ENCODE peak calls at places on chromosomes 3 and 15, in eight cellular contexts. K is HCT116, E is sigmoid colon, Z is breast epithelium, C is esophagus squamous epithelium, V is A549, G is right lobe of liver, A is ovary. L is an unnamed sample.

GRCh38 chr15:64067564-64068030 is 21.3 kb upstream of the DAPK2 start:
- DNase-seq in K (no peak), E (peak), Z (peak), C (no peak), V (peak), G (peak), A (peak), L (no peak)

GRCh38 chr3:14547693-14548092 is 7.6 kb upstream of the GRIP2 start:
- DNase-seq in K (no peak), E (no peak), Z (no peak), C (no peak), V (no peak), G (peak), A (no peak), L (no peak)

GRCh38 chr15:34047893-34048775 is 9.1 kb upstream of the AVEN start:
- DNase-seq in K (no peak), E (no peak), Z (no peak), C (no peak), V (no peak), G (no peak), A (no peak), L (peak)

GRCh38 chr3:15794303-15794771 is 3.4 kb downstream of the ANKRD28 start:
- DNase-seq in K (no peak), E (no peak), Z (no peak), C (no peak), V (peak), G (no peak), A (no peak), L (no peak)

GRCh38 chr3:5017953-5018531 is 38.8 kb downstream of the BHLHE40 start:
- DNase-seq in K (no peak), E (peak), Z (no peak), C (no peak), V (peak), G (no peak), A (peak), L (peak)

GRCh38 chr3:155739154-155739553 is 5.7 kb downstream of the PLCH1 start:
- DNase-seq in K (no peak), E (no peak), Z (no peak), C (no peak), V (peak), G (no peak), A (no peak), L (no peak)

GRCh38 chr15:90031231-90031791 is 30.2 kb downstream of the ZNF710 start:
- DNase-seq in K (no peak), E (peak), Z (no peak), C (no peak), V (no peak), G (peak), A (no peak), L (no peak)

GRCh38 chr3:135965506-135966348 is at the start of gene PPP2R3A:
- DNase-seq in K (peak), E (peak), Z (peak), C (no peak), V (peak), G (peak), A (peak), L (peak)

GRCh38 chr3:15636028-15636709 is 34.6 kb downstream of the BTD start:
- DNase-seq in K (peak), E (no peak), Z (no peak), C (no peak), V (peak), G (no peak), A (no peak), L (peak)

GRCh38 chr3:45509038-45509767 is 85.3 kb upstream of the LIMD1 start:
- DNase-seq in K (peak), E (no peak), Z (no peak), C (no peak), V (peak), G (no peak), A (no peak), L (no peak)

GRCh38 chr15:33354411-33354810 is 43.6 kb downstream of the RYR3 start:
- DNase-seq in K (no peak), E (no peak), Z (no peak), C (no peak), V (no peak), G (no peak), A (no peak), L (no peak)

GRCh38 chr15:100170280-100170654 is 171.5 kb downstream of the ADAMTS17 start:
- DNase-seq in K (no peak), E (no peak), Z (no peak), C (no peak), V (no peak), G (no peak), A (no peak), L (no peak)

GRCh38 chr3:180036678-180037455 is at the start of gene PEX5L:
- DNase-seq in K (no peak), E (no peak), Z (peak), C (no peak), V (no peak), G (peak), A (peak), L (peak)

GRCh38 chr3:43001094-43001553 is 22.0 kb downstream of the GASK1A start:
- DNase-seq in K (no peak), E (peak), Z (peak), C (no peak), V (no peak), G (peak), A (peak), L (peak)

GRCh38 chr3:172153335-172153861 is 114.0 kb downstream of the FNDC3B start:
- DNase-seq in K (peak), E (peak), Z (peak), C (peak), V (peak), G (peak), A (peak), L (peak)
- TF ChIP-seq POLR2A in K (no peak), E (peak), Z (no peak), C (peak), V (no peak), G (no peak), A (peak), L (no peak)

GRCh38 chr3:129104498-129105079 is 17.0 kb downstream of the RAB43 start:
- DNase-seq in K (no peak), E (no peak), Z (no peak), C (no peak), V (no peak), G (no peak), A (no peak), L (no peak)

GRCh38 chr3:129105862-129106261 is 15.7 kb downstream of the RAB43 start:
- DNase-seq in K (no peak), E (no peak), Z (no peak), C (no peak), V (no peak), G (no peak), A (no peak), L (no peak)

GRCh38 chr3:129103296-129103695 is 18.3 kb downstream of the RAB43 start:
- DNase-seq in K (no peak), E (no peak), Z (no peak), C (no peak), V (no peak), G (no peak), A (no peak), L (no peak)

GRCh38 chr3:129106320-129106719 is 15.3 kb downstream of the RAB43 start:
- DNase-seq in K (no peak), E (no peak), Z (no peak), C (no peak), V (no peak), G (no peak), A (no peak), L (no peak)

DNA sequence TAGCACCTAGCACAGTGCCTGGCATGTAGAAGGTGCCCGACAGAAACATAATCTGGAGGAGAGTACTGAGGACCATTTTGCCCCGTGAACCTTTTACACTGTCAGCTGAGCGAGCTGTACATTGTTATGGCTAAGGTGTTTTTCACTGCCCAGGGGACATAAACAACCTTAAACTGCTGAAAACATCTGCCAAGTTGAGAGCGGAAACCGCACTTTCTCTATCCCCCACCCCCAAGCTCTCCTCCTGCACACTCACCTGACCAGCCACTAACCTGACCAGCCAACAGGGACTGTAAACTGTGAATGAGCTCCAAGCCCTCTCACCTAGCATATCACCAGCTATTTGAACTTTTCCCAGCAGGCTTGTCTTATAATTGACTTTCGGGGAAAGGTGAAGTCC is 17.6 kb downstream of the RAB43 start:
- DNase-seq in K (no peak), E (no peak), Z (no peak), C (no peak), V (no peak), G (no peak), A (no peak), L (no peak)
- H3K4me3 ChIP-seq in K (no peak), E (no peak), Z (no peak), C (no peak), V (no peak), G (no peak), A (no peak), L (no peak)

GRCh38 chr15:99148851-99149276 is 44.0 kb downstream of the SYNM start:
- DNase-seq in K (no peak), E (peak), Z (no peak), C (no peak), V (no peak), G (no peak), A (no peak), L (no peak)
- TF ChIP-seq CTCF in K (no peak), E (no peak), Z (no peak), C (no peak), V (no peak), G (no peak), A (no peak), L (no peak)

DNA sequence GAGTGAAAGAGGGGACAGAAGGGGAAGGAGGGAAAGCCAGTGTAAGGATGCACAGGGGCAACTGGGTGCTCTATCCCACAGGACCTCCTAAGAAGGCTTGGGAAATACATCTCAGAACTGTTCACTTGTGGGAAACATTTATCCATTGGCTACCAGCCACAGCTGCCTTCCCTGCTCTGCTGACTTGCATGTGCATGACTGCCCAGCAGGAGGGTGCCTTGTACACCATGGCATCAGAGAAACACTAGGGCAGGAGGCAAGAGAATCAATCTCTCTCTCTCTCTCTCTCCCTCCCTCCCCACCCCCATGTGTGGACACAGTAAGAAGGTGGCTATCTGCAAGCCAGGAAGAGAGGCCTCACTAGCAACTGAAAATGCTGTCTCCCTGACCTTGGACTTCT is 62.9 kb upstream of the ZBTB38 start:
- DNase-seq in K (no peak), E (no peak), Z (no peak), C (no peak), V (peak), G (no peak), A (no peak), L (no peak)
- TF ChIP-seq POLR2A in K (no peak), E (no peak), Z (no peak), C (no peak), V (no peak), G (no peak), A (no peak), L (no peak)

DNA sequence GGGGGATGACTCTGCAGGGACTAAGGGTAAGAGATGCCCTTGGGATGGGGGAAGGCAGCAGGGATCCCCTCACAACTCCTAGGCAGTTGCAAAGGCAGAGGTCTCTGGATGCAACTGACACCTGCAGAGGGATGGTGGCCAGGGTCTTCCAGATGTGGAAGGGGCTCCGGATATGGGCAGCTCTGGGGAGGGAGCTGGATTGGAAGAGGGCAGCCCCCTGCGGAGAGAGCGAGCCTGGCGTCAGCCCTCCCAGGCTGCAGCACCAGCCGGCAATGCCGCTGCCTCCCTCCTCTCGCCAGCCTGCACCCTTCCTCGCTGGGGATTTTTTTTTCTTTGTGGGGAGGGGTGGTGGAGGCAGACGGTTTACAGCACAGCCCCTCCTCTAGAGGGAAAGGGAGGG is 1.7 kb downstream of the INSYN1 start:
- DNase-seq in K (no peak), E (no peak), Z (no peak), C (no peak), V (no peak), G (no peak), A (no peak), L (no peak)
- H3K4me3 ChIP-seq in K (no peak), E (peak), Z (peak), C (peak), V (no peak), G (no peak), A (peak), L (peak)

GRCh38 chr15:59764775-59765174 is 75.7 kb upstream of the BNIP2 start:
- DNase-seq in K (peak), E (no peak), Z (no peak), C (no peak), V (peak), G (no peak), A (no peak), L (no peak)
- TF ChIP-seq CTCF in K (peak), E (no peak), Z (no peak), C (no peak), V (no peak), G (peak), A (no peak), L (no peak)

GRCh38 chr3:194486540-194487288 is at the start of gene ATP13A3:
- DNase-seq in K (peak), E (peak), Z (peak), C (peak), V (peak), G (peak), A (peak), L (peak)
- TF ChIP-seq POLR2A in K (peak), E (peak), Z (no peak), C (peak), V (peak), G (peak), A (peak), L (peak)

GRCh38 chr3:108221911-108222812 is at the start of gene IFT57:
- DNase-seq in K (peak), E (peak), Z (peak), C (peak), V (peak), G (peak), A (peak), L (peak)
- H3K4me3 ChIP-seq in K (peak), E (peak), Z (peak), C (peak), V (peak), G (peak), A (peak), L (peak)

GRCh38 chr15:45268135-45268534 is 16.1 kb downstream of the SLC28A2 start:
- DNase-seq in K (no peak), E (no peak), Z (no peak), C (no peak), V (peak), G (peak), A (no peak), L (no peak)
- TF ChIP-seq CTCF in K (peak), E (no peak), Z (no peak), C (no peak), V (no peak), G (peak), A (no peak), L (no peak)